ENCODE peak calls at places on chromosomes 5 and 9, in ten cellular contexts. H is amniotic stem cell; M is NAMALWA; K is left lung; S is HEK293T; C is GM12865; W is keratinocyte; A is mammary epithelial cell; P is stimulated activated CD8-positive, alpha-beta memory T cell treated with anti-CD3 and anti-CD28 coated beads, Interleukin-4, amount 100 ng/mL, for 24 hours; Z is hypothalamus. G is an unnamed sample.

GRCh38 chr5:141399555-141400258 is 2.0 kb downstream of the PCDHGB5 start:
- DNase-seq in W (no peak), M (no peak), P (no peak), A (no peak), S (no peak), Z (no peak), K (no peak), H (no peak), C (no peak), G (no peak)

GRCh38 chr9:136312436-136312835 is 8.5 kb upstream of the CCDC187 start:
- DNase-seq in S (no peak), K (peak), W (no peak), H (no peak), A (no peak), M (peak), Z (peak), P (peak), C (peak), G (peak)

GRCh38 chr5:175344331-175345200 is 99.4 kb downstream of the DRD1 start:
- DNase-seq in A (no peak), W (peak), K (no peak), C (no peak), M (no peak), P (no peak), Z (no peak), S (no peak), H (no peak), G (peak)

GRCh38 chr5:137921931-137922330 is 32.7 kb downstream of the PKD2L2 start:
- DNase-seq in W (no peak), A (peak), Z (no peak), P (no peak), S (no peak), C (no peak), K (no peak), H (no peak), M (no peak), G (no peak)

GRCh38 chr9:34540826-34541225 is 18.0 kb upstream of the ENHO start:
- DNase-seq in K (no peak), Z (no peak), W (no peak), A (peak), M (no peak), P (no peak), C (no peak), H (no peak), S (no peak), G (peak)

GRCh38 chr5:98768160-98769005 is 5.1 kb upstream of the RGMB start:
- DNase-seq in K (peak), A (no peak), M (peak), Z (peak), C (peak), S (peak), W (no peak), H (peak), P (no peak), G (peak)

GRCh38 chr5:60516688-60517087 is 183.3 kb downstream of the DEPDC1B start:
- DNase-seq in M (no peak), C (no peak), S (no peak), K (peak), W (no peak), A (no peak), P (no peak), H (no peak), Z (no peak), G (no peak)

GRCh38 chr9:130755377-130756007 is 61.9 kb downstream of the EXOSC2 start:
- DNase-seq in P (no peak), Z (no peak), A (no peak), H (no peak), S (no peak), C (no peak), M (no peak), W (no peak), K (no peak), G (no peak)

GRCh38 chr9:108903437-108904103 is 30.4 kb downstream of the ELP1 start:
- DNase-seq in C (no peak), Z (no peak), A (no peak), P (no peak), H (no peak), W (no peak), M (no peak), S (no peak), K (no peak), G (no peak)

GRCh38 chr5:106262395-106262794 is 1408.3 kb downstream of the EFNA5 start:
- DNase-seq in C (no peak), Z (no peak), M (no peak), A (no peak), P (no peak), K (no peak), W (no peak), S (no peak), H (no peak), G (no peak)

GRCh38 chr5:139459451-139459934 is 3.0 kb downstream of the ECSCR start:
- DNase-seq in A (no peak), W (no peak), C (peak), M (no peak), Z (no peak), P (no peak), S (no peak), K (peak), H (no peak), G (no peak)

GRCh38 chr5:141634720-141635119 is 1.9 kb downstream of the HDAC3 start:
- DNase-seq in W (no peak), M (no peak), Z (no peak), A (no peak), K (no peak), H (no peak), C (no peak), S (no peak), P (no peak), G (no peak)

GRCh38 chr9:136354592-136355085 is 8.9 kb downstream of the DNLZ start:
- DNase-seq in S (no peak), C (no peak), P (no peak), Z (no peak), M (no peak), W (no peak), H (no peak), K (no peak), A (peak), G (peak)

GRCh38 chr5:142506046-142506445 is 179.8 kb downstream of the FGF1 start:
- DNase-seq in W (no peak), C (no peak), S (no peak), M (no peak), Z (no peak), P (no peak), K (no peak), H (no peak), A (peak), G (no peak)

GRCh38 chr5:179475211-179475840 is 75.0 kb upstream of the RUFY1 start:
- DNase-seq in P (no peak), Z (no peak), A (no peak), H (no peak), K (peak), S (no peak), M (no peak), C (no peak), W (no peak), G (no peak)

GRCh38 chr9:109311731-109312130 is 9.1 kb downstream of the EPB41L4B start:
- DNase-seq in Z (no peak), K (no peak), P (no peak), M (no peak), S (no peak), H (no peak), A (peak), W (no peak), C (peak), G (no peak)

GRCh38 chr9:132211570-132211969 is 49.7 kb downstream of the NTNG2 start:
- DNase-seq in P (no peak), A (no peak), C (no peak), M (no peak), W (no peak), H (no peak), Z (no peak), S (no peak), K (no peak), G (no peak)

GRCh38 chr9:28774433-28775029 is 1201.2 kb upstream of the C9orf72 start:
- DNase-seq in Z (no peak), H (no peak), P (no peak), W (no peak), A (peak), C (peak), M (peak), K (no peak), S (peak), G (no peak)

GRCh38 chr5:142686968-142687367 is 1.1 kb upstream of the FGF1 start:
- DNase-seq in S (no peak), P (no peak), W (peak), H (no peak), A (peak), K (no peak), C (no peak), Z (no peak), M (no peak), G (no peak)

GRCh38 chr5:177357459-177358332 is at the start of gene RGS14:
- DNase-seq in P (peak), C (peak), Z (peak), K (peak), H (no peak), W (no peak), M (peak), A (peak), S (no peak), G (no peak)

GRCh38 chr9:36023260-36024048 is 13.3 kb upstream of the RECK start:
- DNase-seq in A (peak), Z (peak), K (no peak), C (peak), W (no peak), H (peak), P (peak), M (peak), S (peak), G (peak)

GRCh38 chr9:88400021-88400420 is 11.8 kb downstream of the SPIN1 start:
- DNase-seq in C (no peak), K (no peak), Z (no peak), H (peak), M (no peak), P (no peak), S (no peak), W (no peak), A (peak), G (peak)

GRCh38 chr5:162444129-162444762 is 376.7 kb downstream of the GABRG2 start:
- DNase-seq in C (peak), A (no peak), W (no peak), Z (no peak), M (no peak), P (no peak), H (no peak), K (peak), S (no peak), G (no peak)

GRCh38 chr5:130836729-130837660 is 328.1 kb downstream of the HINT1 start:
- DNase-seq in K (no peak), Z (no peak), M (peak), W (no peak), H (peak), A (peak), P (no peak), S (no peak), C (peak), G (no peak)

GRCh38 chr5:90293931-90294330 is 115.6 kb downstream of the CETN3 start:
- DNase-seq in Z (no peak), W (no peak), C (no peak), P (no peak), A (no peak), M (no peak), S (no peak), K (no peak), H (no peak), G (no peak)

GRCh38 chr9:124854161-124854560 is 901 bp downstream of the WDR38 start:
- DNase-seq in S (no peak), P (no peak), W (no peak), Z (no peak), M (no peak), C (no peak), K (peak), H (no peak), A (no peak), G (no peak)

GRCh38 chr5:143600396-143601075 is 197.1 kb upstream of the NR3C1 start:
- DNase-seq in M (no peak), C (no peak), A (no peak), P (no peak), W (no peak), S (no peak), H (no peak), K (no peak), Z (no peak), G (no peak)

GRCh38 chr5:43020294-43020711 is 19.8 kb downstream of the ANXA2R start:
- DNase-seq in M (no peak), S (no peak), W (no peak), Z (no peak), K (no peak), H (no peak), A (no peak), P (no peak), C (no peak), G (no peak)

GRCh38 chr9:14616188-14616982 is 76.8 kb downstream of the ZDHHC21 start:
- DNase-seq in C (peak), W (no peak), P (no peak), K (no peak), H (peak), A (peak), S (peak), Z (peak), M (peak), G (peak)